ENCODE peak calls at places on chromosome 5, in ten cellular contexts. A is GM23338, C is GM04504, G is GM18507, K is AG20443, P is A172, N is NCI-H2081, U is mesendoderm, D is brain microvascular endothelial cell, F is neural crest cell. Y is an unnamed sample.

GRCh38 chr5:126054593-126055347 is 368.4 kb upstream of the GRAMD2B start:
- DNase-seq in D (no peak), K (no peak), N (peak; percentile 72), U (peak; percentile 40), P (no peak), A (peak; percentile 59), C (no peak), F (no peak), G (no peak), Y (no peak)

GRCh38 chr5:170265527-170265926 is 32.0 kb downstream of the LCP2 start:
- DNase-seq in K (no peak), U (no peak), D (no peak), G (no peak), F (no peak), N (no peak), C (no peak), A (peak; percentile 37), P (no peak), Y (peak; percentile 14)

GRCh38 chr5:140513124-140513523 is 34.3 kb upstream of the EIF4EBP3 start:
- DNase-seq in F (no peak), U (no peak), N (no peak), K (no peak), C (no peak), A (no peak), D (no peak), P (no peak), G (no peak), Y (no peak)

GRCh38 chr5:118990582-118990981 is 2.2 kb upstream of the DTWD2 start:
- DNase-seq in P (no peak), N (no peak), G (no peak), C (no peak), K (no peak), A (no peak), F (no peak), D (no peak), U (peak; percentile 41), Y (no peak)

GRCh38 chr5:68350176-68350575 is 134.6 kb downstream of the PIK3R1 start:
- DNase-seq in F (no peak), N (no peak), D (no peak), P (no peak), C (no peak), K (no peak), U (no peak), G (no peak), A (no peak), Y (no peak)

GRCh38 chr5:58849995-58850667 is 267.3 kb downstream of the RAB3C start:
- DNase-seq in C (no peak), P (peak; percentile 40), N (peak; percentile 24), K (peak; percentile 24), U (peak; percentile 97), G (no peak), F (peak; percentile 5), D (peak; percentile 6), A (peak; percentile 82), Y (peak; percentile 57)

GRCh38 chr5:110884005-110884404 is 145.2 kb downstream of the SLC25A46 start:
- DNase-seq in K (no peak), D (no peak), P (no peak), G (no peak), U (no peak), A (no peak), C (no peak), F (no peak), N (no peak), Y (peak; percentile 65)

GRCh38 chr5:149410071-149410470 is 31.0 kb upstream of the IL17B start:
- DNase-seq in G (no peak), N (no peak), A (no peak), C (no peak), K (no peak), P (no peak), U (no peak), F (no peak), D (no peak), Y (no peak)

GRCh38 chr5:154081246-154081645 is 42.5 kb downstream of the MFAP3 start:
- DNase-seq in U (no peak), C (no peak), F (no peak), K (no peak), A (no peak), N (no peak), D (no peak), G (no peak), P (no peak), Y (no peak)

GRCh38 chr5:143434261-143435206 is 31.0 kb upstream of the NR3C1 start:
- DNase-seq in N (no peak), D (no peak), U (no peak), P (no peak), G (no peak), C (no peak), A (no peak), K (peak; percentile 17), F (no peak), Y (no peak)

GRCh38 chr5:16378762-16379161 is 86.8 kb downstream of the ZNF622 start:
- DNase-seq in P (no peak), G (no peak), N (no peak), U (no peak), K (no peak), A (no peak), D (no peak), F (no peak), C (no peak), Y (no peak)

GRCh38 chr5:159450417-159450816 is 120.1 kb upstream of the IL12B start:
- DNase-seq in A (no peak), F (no peak), N (no peak), D (no peak), C (no peak), P (no peak), K (no peak), U (no peak), G (no peak), Y (no peak)

GRCh38 chr5:174608631-174609097 is 115.7 kb upstream of the MSX2 start:
- DNase-seq in D (no peak), F (no peak), N (no peak), G (no peak), U (no peak), C (no peak), A (no peak), K (no peak), P (peak; percentile 100), Y (peak; percentile 63)

Y was measured in fibroblast of lung.